ENCODE peak calls at places on chromosomes 4 and X, in six cellular contexts. T is lung; H is CD8-positive, alpha-beta T cell; J is GM23248; P is AG04450; I is CD8-positive, alpha-beta memory T cell. G is an unnamed sample.
A peak's percentile ranks its signal among the peaks of the same experiment; 100 is the strongest.

GRCh38 chr4:74039065-74039763 is 725 bp upstream of the CXCL3 start:
- DNase-seq in T (no peak), H (no peak), J (peak; percentile 45), P (no peak), I (no peak), G (no peak)

GRCh38 chr4:112060212-112060611 is 85.0 kb upstream of the FAM241A start:
- DNase-seq in T (no peak), H (no peak), J (peak; percentile 68), P (no peak), I (no peak), G (peak; percentile 5)

GRCh38 chr4:107863850-107864371 is 39.2 kb downstream of the SGMS2 start:
- DNase-seq in T (no peak), H (no peak), J (peak; percentile 53), P (no peak), I (no peak), G (peak; percentile 50)

GRCh38 chr4:173448557-173448918 is 49.6 kb upstream of the SCRG1 start:
- DNase-seq in T (no peak), H (no peak), J (peak; percentile 36), P (no peak), I (no peak), G (no peak)

GRCh38 chr4:109432676-109433075 is 939 bp upstream of the SEC24B start:
- DNase-seq in T (no peak), H (no peak), J (peak; percentile 87), P (peak; percentile 39), I (peak; percentile 14), G (peak; percentile 36)

GRCh38 chrX:47178337-47178736 is 15.3 kb upstream of the UBA1 start:
- DNase-seq in T (no peak), H (no peak), J (no peak), P (no peak), I (no peak), G (no peak)

GRCh38 chr4:158814636-158815035 is 45.8 kb downstream of the FNIP2 start:
- DNase-seq in T (no peak), H (no peak), J (peak; percentile 63), P (no peak), I (no peak), G (no peak)

GRCh38 chrX:4182010-4182806 is 468.8 kb upstream of the PRKX start:
- DNase-seq in T (no peak), H (no peak), J (no peak), P (no peak), I (no peak), G (peak; percentile 80)

GRCh38 chrX:24260827-24261550 is 52.9 kb downstream of the SUPT20HL2 start:
- DNase-seq in T (no peak), H (peak; percentile 10), J (peak; percentile 60), P (no peak), I (no peak), G (no peak)

GRCh38 chr4:70706516-70706915 is 15.2 kb upstream of the RUFY3 start:
- DNase-seq in T (no peak), H (no peak), J (peak; percentile 52), P (no peak), I (no peak), G (no peak)

GRCh38 chr4:38757945-38758344 is 24.8 kb downstream of the TLR10 start:
- DNase-seq in T (no peak), H (no peak), J (no peak), P (no peak), I (no peak), G (no peak)

GRCh38 chr4:10619220-10619619 is 65.3 kb downstream of the CLNK start:
- DNase-seq in T (no peak), H (no peak), J (no peak), P (no peak), I (no peak), G (no peak)

GRCh38 chr4:134139188-134139587 is 62.4 kb downstream of the PABPC4L start:
- DNase-seq in T (no peak), H (no peak), J (no peak), P (no peak), I (no peak), G (no peak)

GRCh38 chrX:143568467-143568866 is 51.2 kb upstream of the SPANXN3 start:
- DNase-seq in T (no peak), H (no peak), J (no peak), P (no peak), I (no peak), G (no peak)

GRCh38 chr4:10584042-10584441 is 100.5 kb downstream of the CLNK start:
- DNase-seq in T (no peak), H (no peak), J (peak; percentile 72), P (peak; percentile 53), I (no peak), G (peak; percentile 12)

GRCh38 chrX:75278991-75279390 is 5.1 kb downstream of the UPRT start:
- DNase-seq in T (no peak), H (no peak), J (no peak), P (no peak), I (no peak), G (no peak)

GRCh38 chr4:7043521-7044414 is 596 bp downstream of the TADA2B start:
- DNase-seq in T (peak; percentile 45), H (peak; percentile 44), J (peak; percentile 71), P (no peak), I (peak; percentile 60), G (no peak)

GRCh38 chrX:53594354-53594753 is 92.2 kb downstream of the HUWE1 start:
- DNase-seq in T (no peak), H (no peak), J (peak; percentile 57), P (peak; percentile 20), I (no peak), G (no peak)

GRCh38 chr4:169098054-169098896 is 88.2 kb upstream of the CBR4 start:
- DNase-seq in T (no peak), H (no peak), J (peak; percentile 36), P (no peak), I (no peak), G (no peak)

GRCh38 chr4:71201817-71202576 is 136.8 kb upstream of the SLC4A4 start:
- DNase-seq in T (no peak), H (no peak), J (no peak), P (no peak), I (no peak), G (no peak)

GRCh38 chrX:97332963-97333362 is 449.3 kb downstream of the RPA4 start:
- DNase-seq in T (no peak), H (no peak), J (peak; percentile 27), P (no peak), I (no peak), G (no peak)

GRCh38 chrX:12076046-12076445 is 62.2 kb upstream of the FRMPD4 start:
- DNase-seq in T (no peak), H (no peak), J (peak; percentile 0), P (no peak), I (no peak), G (no peak)

GRCh38 chrX:120660638-120661037 is 30.8 kb upstream of the C1GALT1C1 start:
- DNase-seq in T (no peak), H (no peak), J (peak; percentile 70), P (no peak), I (no peak), G (peak; percentile 83)

GRCh38 chr4:24722026-24722568 is 73.3 kb upstream of the SOD3 start:
- DNase-seq in T (peak; percentile 23), H (no peak), J (no peak), P (no peak), I (no peak), G (no peak)

GRCh38 chr4:182975806-182976205 is 58.6 kb upstream of the DCTD start:
- DNase-seq in T (no peak), H (no peak), J (peak; percentile 92), P (peak; percentile 29), I (no peak), G (peak; percentile 69)

GRCh38 chr4:127224556-127224955 is 408.2 kb upstream of the INTU start:
- DNase-seq in T (no peak), H (no peak), J (no peak), P (no peak), I (no peak), G (no peak)

GRCh38 chr4:80340036-80340435 is 4.5 kb downstream of the CFAP299 start:
- DNase-seq in T (no peak), H (no peak), J (peak; percentile 12), P (no peak), I (no peak), G (no peak)

GRCh38 chrX:23699636-23700194 is 32.4 kb downstream of the PRDX4 start:
- DNase-seq in T (peak; percentile 31), H (peak; percentile 11), J (peak; percentile 13), P (no peak), I (peak; percentile 20), G (no peak)

GRCh38 chr4:121049072-121049599 is 23.2 kb downstream of the NDNF start:
- DNase-seq in T (no peak), H (no peak), J (no peak), P (no peak), I (no peak), G (no peak)

GRCh38 chr4:121050251-121050650 is 22.1 kb downstream of the NDNF start:
- DNase-seq in T (no peak), H (no peak), J (peak; percentile 26), P (no peak), I (peak; percentile 30), G (no peak)

GRCh38 chr4:121053601-121054143 is 18.7 kb downstream of the NDNF start:
- DNase-seq in T (no peak), H (no peak), J (peak; percentile 71), P (no peak), I (no peak), G (no peak)

GRCh38 chr4:121048165-121048564 is 24.2 kb downstream of the NDNF start:
- DNase-seq in T (no peak), H (no peak), J (no peak), P (no peak), I (no peak), G (no peak)
- H3K4me3 ChIP-seq in T (no peak overlapping the region), H (no peak overlapping the region), J (no peak overlapping the region), P (no peak overlapping the region), I (no peak overlapping the region), G (no peak overlapping the region)

DNA sequence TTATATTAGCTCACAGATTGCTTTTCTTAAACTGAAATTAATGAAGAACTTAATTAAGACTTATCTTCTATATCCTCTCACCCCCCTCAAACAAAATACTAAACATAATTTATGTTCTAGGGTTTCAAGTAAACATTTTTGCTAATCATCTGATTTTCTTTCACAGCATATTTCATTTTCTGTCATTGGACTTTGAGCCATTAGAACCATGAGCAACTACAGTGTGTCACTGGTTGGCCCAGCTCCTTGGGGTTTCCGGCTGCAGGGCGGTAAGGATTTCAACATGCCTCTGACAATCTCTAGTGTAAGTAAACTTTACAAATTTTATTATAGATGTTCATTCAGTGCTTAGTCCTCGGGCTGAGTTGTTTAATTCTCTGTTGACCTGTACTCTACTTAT is 3.3 kb downstream of the PDLIM5 start:
- DNase-seq in T (no peak), H (no peak), J (peak; percentile 93), P (peak; percentile 42), I (no peak), G (no peak)
- H3K4me3 ChIP-seq in T (no peak overlapping the region), H (no peak overlapping the region), J (peak overlapping the region; percentile 98), P (no peak overlapping the region), I (no peak overlapping the region), G (peak overlapping the region; percentile 98)

GRCh38 chr4:165301833-165302232 is 25.6 kb upstream of the MSMO1 start:
- DNase-seq in T (no peak), H (no peak), J (peak; percentile 53), P (no peak), I (peak; percentile 19), G (no peak)
- H3K4me3 ChIP-seq in T (no peak overlapping the region), H (peak overlapping the region; percentile 9), J (peak overlapping the region; percentile 71), P (peak overlapping the region; percentile 42), I (peak overlapping the region; percentile 6), G (no peak overlapping the region)

DNA sequence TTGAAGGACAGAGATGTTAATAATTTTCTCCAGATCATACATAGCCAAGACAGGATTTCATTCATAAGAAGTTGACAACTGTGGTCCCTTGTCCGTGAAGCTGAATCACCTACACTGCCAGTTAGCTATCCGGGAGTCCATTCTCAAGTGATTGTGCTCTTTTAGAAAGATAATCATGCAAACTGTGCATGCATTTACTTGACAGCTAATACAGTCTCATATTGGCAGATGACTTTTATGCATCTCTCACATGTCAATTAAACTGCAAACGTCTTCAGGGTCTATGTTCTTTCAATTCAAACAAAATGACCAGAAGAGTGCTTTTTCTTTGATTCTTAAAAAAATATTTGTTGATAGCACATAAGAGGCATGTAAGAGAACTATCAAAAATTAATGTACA is 1572.9 kb downstream of the C4orf33 start:
- DNase-seq in T (no peak), H (no peak), J (no peak), P (no peak), I (no peak), G (no peak)
- H3K4me3 ChIP-seq in T (no peak overlapping the region), H (no peak overlapping the region), J (no peak overlapping the region), P (no peak overlapping the region), I (no peak overlapping the region), G (no peak overlapping the region)